ENCODE peak calls at places on chromosomes 7 and 10, in eight cellular contexts. B is pancreas, H is spleen, E is AG09309, S is lung, P is cardiac fibroblast, U is kidney, T is mucosa of descending colon. G is an unnamed sample.

GRCh38 chr10:18540195-18540594 is 111.2 kb downstream of the NSUN6 start:
- DNase-seq in B (no peak), H (no peak), E (no peak), S (no peak), P (no peak), U (no peak), T (no peak), G (no peak)

GRCh38 chr7:7185382-7185989 is 3.1 kb downstream of the C1GALT1 start:
- DNase-seq in B (no peak), H (no peak), E (no peak), S (no peak), P (no peak), U (no peak), T (no peak), G (no peak)

GRCh38 chr7:18402488-18403183 is 92.9 kb upstream of the HDAC9 start:
- DNase-seq in B (no peak), H (no peak), E (no peak), S (no peak), P (peak), U (no peak), T (no peak), G (peak)

GRCh38 chr7:115574676-115575291 is 455.8 kb downstream of the TFEC start:
- DNase-seq in B (no peak), H (no peak), E (no peak), S (no peak), P (no peak), U (no peak), T (no peak), G (no peak)

GRCh38 chr10:14086596-14086995 is 244.1 kb downstream of the FRMD4A start:
- DNase-seq in B (no peak), H (no peak), E (no peak), S (no peak), P (peak), U (no peak), T (no peak), G (no peak)

GRCh38 chr7:32357535-32358277 is 132.5 kb downstream of the LSM5 start:
- DNase-seq in B (no peak), H (no peak), E (no peak), S (no peak), P (no peak), U (no peak), T (no peak), G (peak)

GRCh38 chr7:42400961-42401360 is 164.0 kb upstream of the GLI3 start:
- DNase-seq in B (no peak), H (no peak), E (no peak), S (no peak), P (no peak), U (no peak), T (no peak), G (no peak)

GRCh38 chr7:99363286-99363685 is 11.2 kb upstream of the ARPC1B start:
- DNase-seq in B (no peak), H (no peak), E (no peak), S (no peak), P (no peak), U (no peak), T (no peak), G (no peak)

GRCh38 chr10:44173558-44173894 is 211.4 kb downstream of the CXCL12 start:
- DNase-seq in B (no peak), H (no peak), E (no peak), S (no peak), P (no peak), U (no peak), T (no peak), G (no peak)

GRCh38 chr10:22605168-22605567 is 109.2 kb downstream of the PIP4K2A start:
- DNase-seq in B (no peak), H (no peak), E (peak), S (no peak), P (peak), U (no peak), T (no peak), G (peak)

GRCh38 chr10:30589441-30589840 is 40.1 kb downstream of the LYZL2 start:
- DNase-seq in B (no peak), H (peak), E (no peak), S (no peak), P (no peak), U (no peak), T (no peak), G (no peak)

GRCh38 chr10:117007080-117007479 is 2.1 kb upstream of the SHTN1 start:
- DNase-seq in B (no peak), H (no peak), E (peak), S (no peak), P (peak), U (no peak), T (no peak), G (peak)

GRCh38 chr10:117004238-117004626 is 755 bp downstream of the SHTN1 start:
- DNase-seq in B (no peak), H (no peak), E (no peak), S (no peak), P (peak), U (no peak), T (no peak), G (no peak)

GRCh38 chr10:117003336-117003735 is 1.7 kb downstream of the SHTN1 start:
- DNase-seq in B (no peak), H (no peak), E (no peak), S (no peak), P (no peak), U (no peak), T (no peak), G (peak)

GRCh38 chr10:117004627-117005453 is at the start of gene SHTN1:
- DNase-seq in B (peak), H (peak), E (no peak), S (peak), P (peak), U (peak), T (peak), G (peak)

GRCh38 chr10:117005454-117006055 is 568 bp upstream of the SHTN1 start:
- DNase-seq in B (no peak), H (no peak), E (no peak), S (no peak), P (no peak), U (no peak), T (no peak), G (no peak)
- TF ChIP-seq CTCF in B (no peak), H (no peak), E (no peak), S (no peak), P (no peak), U (no peak), T (no peak), G (no peak)

DNA sequence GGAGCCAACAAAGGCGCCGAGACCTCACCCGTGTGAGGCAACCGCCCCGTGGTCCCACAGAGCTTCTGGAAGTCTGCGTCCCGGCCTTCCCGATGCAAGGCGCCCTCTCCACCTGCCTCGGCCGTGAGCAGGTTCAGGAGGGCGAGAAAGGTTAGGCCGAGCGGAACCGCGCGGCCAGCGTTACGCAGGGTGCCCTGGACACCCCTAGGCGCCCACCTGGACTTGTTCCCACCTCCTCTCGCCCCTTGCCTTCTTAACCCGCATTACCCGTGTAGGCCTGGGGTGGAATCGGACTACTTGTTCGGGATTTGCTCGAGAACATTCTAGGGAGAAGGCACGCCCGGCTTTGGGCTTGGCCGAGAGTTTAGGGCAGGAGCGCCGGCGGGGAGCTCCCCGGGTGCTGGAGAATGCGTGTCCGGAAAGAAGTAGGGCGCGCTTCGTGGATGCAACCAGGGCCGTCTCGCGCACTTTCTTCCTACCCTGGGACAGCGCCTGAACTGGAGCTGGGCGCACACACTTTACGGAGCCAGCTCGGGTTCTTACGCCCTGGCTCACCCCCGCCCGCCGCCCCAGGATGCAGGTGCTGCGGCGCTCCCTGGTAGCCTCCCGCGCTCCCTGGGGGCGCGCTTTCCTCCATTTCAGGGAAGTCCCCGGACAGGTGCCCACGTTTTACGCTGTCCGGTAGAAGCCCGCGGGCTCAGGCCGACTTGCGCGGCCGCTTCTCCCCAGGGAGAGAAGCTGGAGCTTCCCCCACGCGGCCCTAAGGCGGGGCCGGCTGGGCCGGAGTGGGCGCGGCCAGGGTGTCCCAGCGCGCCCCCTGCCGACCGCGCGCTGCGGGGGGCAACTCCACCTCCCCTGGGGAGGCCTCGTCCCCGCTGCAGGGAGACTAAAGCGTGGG is 74.5 kb downstream of the INSIG1 start:
- DNase-seq in B (no peak), H (peak), E (no peak), S (no peak), P (no peak), U (peak), T (no peak), G (no peak)
- TF ChIP-seq CTCF in B (peak), H (no peak), E (no peak), S (no peak), P (no peak), U (no peak), T (no peak), G (no peak)

GRCh38 chr7:191105-192034 is 1.0 kb upstream of the FAM20C start:
- DNase-seq in B (no peak), H (no peak), E (peak), S (no peak), P (peak), U (peak), T (no peak), G (peak)
- TF ChIP-seq CTCF in B (no peak), H (no peak), E (no peak), S (no peak), P (no peak), U (no peak), T (no peak), G (no peak)

GRCh38 chr10:50415292-50415691 is 164.0 kb upstream of the ASAH2 start:
- DNase-seq in B (no peak), H (no peak), E (no peak), S (no peak), P (no peak), U (no peak), T (no peak), G (no peak)

GRCh38 chr10:50416885-50417284 is 165.6 kb upstream of the ASAH2 start:
- DNase-seq in B (no peak), H (no peak), E (no peak), S (no peak), P (peak), U (no peak), T (no peak), G (no peak)

GRCh38 chr10:50417486-50417905 is 166.2 kb upstream of the ASAH2 start:
- DNase-seq in B (no peak), H (no peak), E (no peak), S (peak), P (peak), U (no peak), T (no peak), G (peak)

GRCh38 chr10:50417906-50418697 is 166.8 kb upstream of the ASAH2 start:
- DNase-seq in B (peak), H (peak), E (peak), S (peak), P (peak), U (peak), T (peak), G (peak)

GRCh38 chr10:50416181-50416824 is 165.0 kb upstream of the ASAH2 start:
- DNase-seq in B (no peak), H (no peak), E (no peak), S (no peak), P (peak), U (no peak), T (no peak), G (no peak)
- TF ChIP-seq CTCF in B (no peak), H (no peak), E (peak), S (no peak), P (peak), U (no peak), T (no peak), G (no peak)

DNA sequence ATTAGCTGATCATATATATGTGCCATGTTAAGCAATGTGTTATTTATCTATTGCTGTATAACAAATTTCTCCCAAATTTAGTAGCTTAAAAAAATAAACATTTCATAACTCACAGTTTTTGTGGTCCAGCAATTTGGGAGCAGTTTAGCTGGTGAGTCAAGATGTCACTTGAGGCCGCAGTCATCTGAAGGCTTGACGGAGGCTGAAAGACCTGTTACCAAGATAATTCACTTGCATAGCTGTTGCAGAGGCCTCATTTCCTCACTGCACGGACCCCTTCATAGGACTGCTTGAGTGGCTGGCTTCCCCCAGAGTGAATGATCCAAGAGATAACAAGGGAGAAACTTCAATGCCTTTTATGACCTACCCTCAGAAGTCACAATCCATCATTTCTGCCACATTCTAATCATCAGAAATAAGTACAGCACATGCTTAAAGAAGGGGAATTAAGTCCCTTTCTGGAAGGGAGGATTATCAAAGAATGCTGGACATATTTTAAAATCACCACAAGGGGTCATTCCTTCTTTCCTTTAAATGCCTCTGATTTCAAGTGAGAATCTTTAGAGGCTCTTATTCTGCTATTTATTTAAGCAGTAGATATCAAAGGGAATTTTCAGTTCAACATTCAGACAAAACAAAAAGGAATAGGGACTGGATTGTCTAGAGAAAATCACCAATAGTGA is 10.5 kb upstream of the SRPK2 start:
- DNase-seq in B (no peak), H (no peak), E (no peak), S (no peak), P (peak), U (no peak), T (no peak), G (no peak)
- TF ChIP-seq CTCF in B (peak), H (no peak), E (peak), S (no peak), P (peak), U (peak), T (no peak), G (peak)

GRCh38 chr7:69898189-69898588 is 299.9 kb downstream of the AUTS2 start:
- DNase-seq in B (no peak), H (no peak), E (no peak), S (no peak), P (no peak), U (no peak), T (no peak), G (no peak)

GRCh38 chr7:69892790-69893189 is 294.5 kb downstream of the AUTS2 start:
- DNase-seq in B (no peak), H (no peak), E (no peak), S (no peak), P (no peak), U (no peak), T (no peak), G (no peak)

GRCh38 chr7:69896100-69896499 is 297.8 kb downstream of the AUTS2 start:
- DNase-seq in B (no peak), H (no peak), E (no peak), S (no peak), P (no peak), U (no peak), T (no peak), G (no peak)

GRCh38 chr7:69890081-69890369 is 291.8 kb downstream of the AUTS2 start:
- DNase-seq in B (no peak), H (no peak), E (no peak), S (no peak), P (no peak), U (no peak), T (no peak), G (no peak)

GRCh38 chr7:69893915-69894314 is 295.6 kb downstream of the AUTS2 start:
- DNase-seq in B (no peak), H (no peak), E (no peak), S (no peak), P (peak), U (no peak), T (no peak), G (no peak)
- TF ChIP-seq CTCF in B (no peak), H (no peak), E (peak), S (no peak), P (peak), U (peak), T (no peak), G (no peak)

GRCh38 chr7:103762361-103762760 is 227.1 kb downstream of the RELN start:
- DNase-seq in B (no peak), H (no peak), E (no peak), S (no peak), P (no peak), U (no peak), T (no peak), G (no peak)
- TF ChIP-seq CTCF in B (no peak), H (no peak), E (no peak), S (no peak), P (no peak), U (no peak), T (no peak), G (no peak)

GRCh38 chr7:27236053-27236410 is 6.6 kb upstream of the EVX1 start:
- DNase-seq in B (no peak), H (no peak), E (no peak), S (no peak), P (no peak), U (no peak), T (no peak), G (no peak)

GRCh38 chr7:27237735-27238334 is 4.8 kb upstream of the EVX1 start:
- DNase-seq in B (no peak), H (no peak), E (peak), S (no peak), P (peak), U (no peak), T (no peak), G (peak)

GRCh38 chr7:27238979-27239779 is 3.4 kb upstream of the EVX1 start:
- DNase-seq in B (no peak), H (no peak), E (no peak), S (no peak), P (no peak), U (peak), T (no peak), G (no peak)

GRCh38 chr7:27239780-27240731 is 2.5 kb upstream of the EVX1 start:
- DNase-seq in B (no peak), H (no peak), E (no peak), S (no peak), P (no peak), U (no peak), T (no peak), G (no peak)

GRCh38 chr7:27235387-27236052 is 7.1 kb upstream of the EVX1 start:
- DNase-seq in B (peak), H (no peak), E (no peak), S (no peak), P (peak), U (peak), T (peak), G (peak)
- TF ChIP-seq CTCF in B (no peak), H (no peak), E (peak), S (no peak), P (peak), U (peak), T (peak), G (peak)

GRCh38 chr10:34156781-34157425 is 658.2 kb downstream of the PARD3 start:
- DNase-seq in B (no peak), H (no peak), E (no peak), S (no peak), P (peak), U (no peak), T (no peak), G (peak)
- TF ChIP-seq CTCF in B (no peak), H (no peak), E (peak), S (no peak), P (peak), U (no peak), T (no peak), G (peak)

GRCh38 chr10:74888947-74889661 is 62.7 kb downstream of the KAT6B start:
- DNase-seq in B (peak), H (no peak), E (no peak), S (no peak), P (peak), U (no peak), T (no peak), G (peak)
- TF ChIP-seq CTCF in B (no peak), H (no peak), E (peak), S (no peak), P (peak), U (peak), T (no peak), G (no peak)

G was measured in MCF 10A.